ENCODE peak calls at places on chromosomes 7 and 10, in four cellular contexts. T, L, A and M are unnamed samples.

GRCh38 chr7:38374507-38374906 is 101.1 kb upstream of the TARP start:
- DNase-seq in T (no peak), L (peak), A (peak), M (peak)

GRCh38 chr10:102799691-102800435 is 37.4 kb downstream of the CYP17A1 start:
- DNase-seq in T (no peak), L (no peak), A (no peak), M (peak)

GRCh38 chr7:47786557-47787248 is 161.6 kb downstream of the PKD1L1 start:
- DNase-seq in T (peak), L (no peak), A (no peak), M (no peak)

GRCh38 chr7:32170838-32171237 is 100.6 kb upstream of the PDE1C start:
- DNase-seq in T (no peak), L (peak), A (no peak), M (no peak)

GRCh38 chr10:56449770-56450169 is 88.7 kb upstream of the ZWINT start:
- DNase-seq in T (no peak), L (no peak), A (no peak), M (no peak)

GRCh38 chr7:92678291-92678920 is 88.2 kb upstream of the FAM133B start:
- DNase-seq in T (no peak), L (no peak), A (no peak), M (no peak)

GRCh38 chr10:129958118-129958685 is 5.9 kb downstream of the EBF3 start:
- DNase-seq in T (no peak), L (no peak), A (no peak), M (no peak)

GRCh38 chr10:34434119-34434594 is 380.9 kb downstream of the PARD3 start:
- DNase-seq in T (no peak), L (no peak), A (no peak), M (no peak)

GRCh38 chr7:17095001-17095574 is 203.4 kb upstream of the AHR start:
- DNase-seq in T (no peak), L (peak), A (no peak), M (no peak)

GRCh38 chr7:47258798-47259197 is 323.1 kb downstream of the TNS3 start:
- DNase-seq in T (no peak), L (no peak), A (no peak), M (no peak)

GRCh38 chr7:155938129-155938528 is 125.9 kb upstream of the SHH start:
- DNase-seq in T (no peak), L (no peak), A (no peak), M (no peak)

GRCh38 chr7:80432166-80432565 is 79.7 kb downstream of the GNAT3 start:
- DNase-seq in T (no peak), L (no peak), A (no peak), M (no peak)

GRCh38 chr7:11206131-11206921 is 232.7 kb downstream of the PHF14 start:
- DNase-seq in T (no peak), L (no peak), A (no peak), M (no peak)

GRCh38 chr10:116771101-116771705 is 28.8 kb upstream of the HSPA12A start:
- DNase-seq in T (peak), L (no peak), A (no peak), M (no peak)

DNA sequence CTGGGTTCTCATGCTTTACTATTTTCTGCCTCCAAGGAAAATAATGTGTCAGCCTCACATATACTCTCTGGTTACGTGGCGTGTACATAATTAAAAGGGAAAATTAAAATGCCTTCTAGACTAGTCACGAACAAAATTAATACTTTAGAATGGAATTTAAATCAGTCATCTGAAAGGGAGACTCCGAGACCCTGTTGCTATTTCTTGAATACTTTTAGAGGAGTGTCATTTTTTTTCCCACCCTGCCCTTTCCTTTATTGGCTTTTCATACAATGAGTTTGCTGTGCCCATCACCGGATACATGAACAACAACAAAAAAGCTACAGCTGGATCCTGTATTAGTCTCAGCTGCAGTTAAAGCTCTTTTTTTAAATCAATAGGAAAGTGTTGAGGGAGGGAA is 20.1 kb downstream of the CYTH3 start:
- DNase-seq in T (no peak), L (no peak), A (no peak), M (no peak)
- H3K27ac ChIP-seq in T (no peak), L (no peak), A (no peak), M (no peak)

GRCh38 chr7:46071076-46071475 is 150.0 kb upstream of the IGFBP3 start:
- DNase-seq in T (no peak), L (no peak), A (no peak), M (no peak)

GRCh38 chr7:46076527-46076926 is 155.5 kb upstream of the IGFBP3 start:
- DNase-seq in T (no peak), L (no peak), A (no peak), M (no peak)

GRCh38 chr7:46068159-46068558 is 147.1 kb upstream of the IGFBP3 start:
- DNase-seq in T (no peak), L (no peak), A (no peak), M (no peak)

GRCh38 chr7:46071601-46072000 is 150.5 kb upstream of the IGFBP3 start:
- DNase-seq in T (no peak), L (no peak), A (no peak), M (no peak)

DNA sequence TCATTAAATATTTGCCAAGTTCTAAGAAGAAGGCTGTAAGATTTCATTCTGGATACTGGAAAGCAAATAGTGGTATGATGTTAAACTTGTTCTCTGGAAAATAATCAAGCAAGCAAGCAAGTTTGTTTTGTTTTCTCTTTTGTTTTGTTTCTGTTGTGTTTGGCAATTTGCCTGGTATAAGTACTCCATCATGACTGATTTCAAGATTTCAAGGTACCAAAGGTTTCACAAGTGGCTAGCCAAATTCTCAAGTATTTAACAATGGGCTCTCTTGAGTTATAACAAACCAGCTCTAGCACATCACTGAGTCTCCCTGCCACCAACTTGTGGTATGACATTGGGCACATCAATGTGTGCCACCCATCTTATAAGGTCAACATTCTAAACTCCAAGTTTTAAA is 151.7 kb upstream of the IGFBP3 start:
- DNase-seq in T (no peak), L (no peak), A (no peak), M (no peak)
- H3K27ac ChIP-seq in T (no peak), L (no peak), A (no peak), M (no peak)

DNA sequence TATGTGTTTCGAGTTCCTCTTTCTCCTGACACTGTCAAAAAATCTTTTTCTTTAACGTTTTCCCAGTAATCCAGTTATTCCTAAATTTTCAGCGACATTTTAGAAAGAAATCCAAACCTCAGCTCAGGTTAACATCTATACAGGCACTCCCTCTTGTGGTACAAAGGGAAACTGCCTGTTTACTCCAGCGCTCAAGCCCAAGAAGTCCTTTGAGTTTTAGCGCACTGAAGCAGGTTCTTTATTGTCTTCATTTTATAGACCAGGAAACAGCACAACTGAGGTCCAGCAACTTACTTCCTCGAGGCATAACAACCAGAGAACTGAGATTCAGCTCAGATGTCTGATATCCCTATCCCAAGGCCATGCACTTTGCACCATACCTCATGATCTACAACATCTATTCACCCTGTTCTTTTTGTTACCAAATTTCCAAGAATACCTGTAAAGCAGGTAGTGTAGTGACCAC is 287.2 kb upstream of the MKLN1 start:
- DNase-seq in T (peak), L (peak), A (peak), M (peak)
- H3K27ac ChIP-seq in T (peak), L (peak), A (peak), M (no peak)

DNA sequence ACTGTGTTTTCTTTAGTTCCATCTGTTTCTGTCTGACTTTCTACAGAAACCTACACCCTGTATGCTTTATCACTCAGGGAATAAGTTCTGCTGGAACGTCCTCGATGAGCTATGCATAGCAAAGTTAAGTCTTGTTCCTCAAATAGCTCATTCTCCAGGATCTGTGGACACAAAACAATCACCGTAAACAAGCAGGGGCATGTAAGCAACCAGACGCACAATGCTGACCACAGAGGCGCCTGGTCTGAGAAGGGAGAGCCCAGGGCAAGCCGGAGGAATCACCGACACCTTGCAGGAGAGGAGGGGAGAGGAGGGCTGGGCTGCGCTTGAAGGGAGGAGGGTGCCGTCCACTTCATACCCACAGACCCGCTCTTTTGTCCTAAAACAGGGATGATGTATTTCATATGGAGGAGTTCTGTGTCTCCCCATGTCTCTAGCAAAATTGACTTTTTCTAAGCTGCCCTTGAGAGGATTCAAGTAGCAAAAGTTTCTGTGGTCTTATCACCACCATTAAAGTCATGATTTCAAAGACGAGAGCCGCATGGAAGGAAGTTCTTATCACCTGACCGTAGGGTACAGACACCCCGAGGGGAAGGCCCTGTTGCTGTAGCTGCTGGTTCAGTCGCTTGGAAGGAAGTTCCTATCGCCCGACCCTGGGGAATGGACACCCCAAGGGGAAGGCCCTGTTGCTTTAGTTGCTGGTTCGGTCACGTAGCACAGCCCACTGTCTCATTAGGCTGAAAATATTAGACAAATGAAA is 14.3 kb downstream of the CALML3 start:
- DNase-seq in T (no peak), L (no peak), A (no peak), M (no peak)
- H3K27ac ChIP-seq in T (no peak), L (no peak), A (no peak), M (no peak)

DNA sequence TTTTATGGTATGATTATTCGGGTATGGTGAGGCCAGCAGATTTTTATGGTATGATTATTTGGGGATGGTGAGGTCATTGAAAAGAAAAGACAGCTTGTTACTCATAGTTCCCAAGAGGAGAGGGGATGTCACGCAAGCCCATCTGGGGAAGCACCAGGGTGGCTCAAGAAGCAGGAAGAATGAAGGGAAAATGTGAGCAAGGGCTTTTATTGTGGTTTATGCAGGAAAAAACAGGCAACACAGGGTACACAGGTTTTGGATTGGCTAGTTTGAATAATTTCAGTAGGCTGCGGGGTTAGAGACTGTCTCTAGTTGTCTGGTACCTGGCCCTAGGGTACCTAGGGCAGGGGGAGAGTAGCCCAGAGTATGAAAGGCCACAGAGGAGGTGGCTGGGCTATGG is 26.8 kb upstream of the DGKI start:
- DNase-seq in T (no peak), L (no peak), A (no peak), M (no peak)
- H3K27ac ChIP-seq in T (no peak), L (no peak), A (no peak), M (no peak)

DNA sequence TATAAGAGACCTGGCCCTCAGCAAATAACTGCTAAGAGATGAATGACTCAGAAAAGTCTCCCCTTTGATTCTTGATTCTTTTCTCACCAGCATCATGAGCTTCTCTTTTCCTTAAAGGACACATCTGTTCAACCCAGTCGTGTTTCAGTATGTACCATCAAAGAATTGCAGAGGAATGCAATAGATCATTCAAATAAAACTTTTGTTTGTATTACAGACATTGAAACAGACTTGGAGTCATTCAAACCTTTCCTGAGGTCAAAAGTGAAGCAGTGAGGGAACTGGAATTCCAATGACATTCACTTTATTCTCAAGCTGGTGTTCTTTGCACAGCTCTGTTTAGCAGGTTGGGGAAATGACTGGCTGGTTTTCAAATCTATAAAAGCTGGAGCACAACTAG is 598.2 kb upstream of the GHITM start:
- DNase-seq in T (no peak), L (no peak), A (no peak), M (no peak)
- H3K27ac ChIP-seq in T (no peak), L (no peak), A (no peak), M (no peak)

GRCh38 chr7:75971309-75971960 is 23.0 kb downstream of the TMEM120A start:
- DNase-seq in T (no peak), L (no peak), A (no peak), M (no peak)

GRCh38 chr7:75968561-75969001 is 25.8 kb downstream of the TMEM120A start:
- DNase-seq in T (no peak), L (no peak), A (no peak), M (peak)

GRCh38 chr7:75969182-75969581 is 25.2 kb downstream of the TMEM120A start:
- DNase-seq in T (no peak), L (no peak), A (no peak), M (no peak)

GRCh38 chr7:75969704-75970498 is 24.5 kb downstream of the TMEM120A start:
- DNase-seq in T (no peak), L (no peak), A (no peak), M (no peak)

DNA sequence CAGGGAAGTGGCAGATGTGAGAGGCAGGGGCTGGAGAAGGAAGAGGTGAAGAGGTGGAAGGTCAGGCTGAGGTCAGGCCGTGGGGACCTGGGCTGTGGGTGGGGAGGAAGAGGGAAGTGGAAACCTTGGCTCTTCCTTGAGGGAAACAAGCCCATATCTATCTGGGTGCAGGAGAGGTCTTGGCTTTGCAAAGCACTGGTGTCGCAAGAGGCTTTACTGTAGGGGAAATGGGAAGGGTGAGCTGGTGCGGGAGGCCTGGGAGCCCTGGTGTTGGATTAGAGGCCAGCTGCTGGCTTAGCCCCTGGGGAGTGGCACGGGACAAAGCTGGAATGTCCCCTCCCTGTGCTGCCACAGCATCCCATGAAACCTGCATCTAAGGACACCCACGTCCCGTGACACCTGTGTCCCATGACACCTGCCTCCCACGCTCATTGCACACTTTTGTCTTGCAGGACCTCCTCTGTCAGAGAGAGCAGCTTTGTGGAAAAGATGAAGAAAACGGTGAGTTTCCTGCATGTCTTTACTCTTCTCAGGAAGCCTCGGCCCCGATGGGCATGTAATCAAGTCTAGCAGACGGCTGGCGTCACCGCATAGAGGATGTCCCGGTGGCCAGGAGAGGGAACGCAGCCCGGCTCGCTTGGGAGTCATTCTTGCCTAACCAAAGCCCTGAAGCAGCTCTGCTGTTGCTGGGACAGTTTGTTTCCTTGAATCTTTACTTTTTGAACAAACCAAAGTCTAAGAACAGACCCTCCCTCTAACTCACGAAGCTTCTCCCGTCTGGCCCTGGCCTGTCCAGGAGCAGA is 22.2 kb downstream of the TMEM120A start:
- DNase-seq in T (no peak), L (no peak), A (no peak), M (no peak)
- H3K27ac ChIP-seq in T (no peak), L (no peak), A (no peak), M (no peak)

DNA sequence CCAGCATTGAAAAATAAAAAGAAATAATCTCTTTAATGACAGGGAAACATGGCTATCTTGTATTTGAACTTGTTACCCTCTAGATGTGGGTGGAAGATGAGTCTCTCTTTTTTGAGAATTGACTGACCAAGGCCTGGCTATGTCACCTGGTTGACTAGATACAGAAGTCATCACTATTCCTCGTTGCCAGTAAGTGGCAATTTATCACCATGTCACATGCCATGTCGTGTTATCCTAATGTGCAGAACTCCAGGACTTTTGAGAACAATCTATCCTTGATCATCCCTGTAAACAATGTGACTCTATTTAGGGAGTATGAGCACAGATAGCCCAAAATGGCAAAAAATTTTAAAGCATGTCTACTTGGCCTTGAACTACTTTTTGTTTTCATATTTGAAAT is 10.6 kb upstream of the WIPF3 start:
- DNase-seq in T (no peak), L (no peak), A (no peak), M (no peak)
- H3K27ac ChIP-seq in T (no peak), L (no peak), A (no peak), M (no peak)

GRCh38 chr10:95472304-95473088 is 88.7 kb downstream of the SORBS1 start:
- DNase-seq in T (no peak), L (no peak), A (no peak), M (no peak)
- H3K27ac ChIP-seq in T (no peak), L (no peak), A (no peak), M (no peak)